ENCODE peak calls at places on chromosomes 1 and 21, in five cellular contexts. One of them, this sample, is unnamed.

GRCh38 chr1:181778630-181779285 is 282.8 kb downstream of the ZNF648 start:
- DNase-seq in testis: no peak
- DNase-seq in stimulated activated CD8-positive, alpha-beta memory T cell treated with anti-CD3 and anti-CD28 coated beads, Interleukin-12 subunit alpha, Interleukin-12 subunit beta, amount 100 ng/mL, for 1 hour: no peak
- DNase-seq in heart left ventricle: no peak
- DNase-seq in dorsolateral prefrontal cortex: no peak
- DNase-seq in this sample: no peak

GRCh38 chr1:183000563-183000962 is 22.7 kb upstream of the LAMC1 start:
- DNase-seq in testis: no peak
- DNase-seq in stimulated activated CD8-positive, alpha-beta memory T cell treated with anti-CD3 and anti-CD28 coated beads, Interleukin-12 subunit alpha, Interleukin-12 subunit beta, amount 100 ng/mL, for 1 hour: no peak
- DNase-seq in heart left ventricle: no peak
- DNase-seq in dorsolateral prefrontal cortex: no peak
- DNase-seq in this sample: no peak

GRCh38 chr1:37575692-37576091 is 19.0 kb downstream of the DNALI1 start:
- DNase-seq in testis: no peak
- DNase-seq in stimulated activated CD8-positive, alpha-beta memory T cell treated with anti-CD3 and anti-CD28 coated beads, Interleukin-12 subunit alpha, Interleukin-12 subunit beta, amount 100 ng/mL, for 1 hour: no peak
- DNase-seq in heart left ventricle: no peak
- DNase-seq in dorsolateral prefrontal cortex: no peak
- DNase-seq in this sample: no peak

GRCh38 chr21:35427320-35428040 is 378.4 kb upstream of the RUNX1 start:
- DNase-seq in testis: peak
- DNase-seq in stimulated activated CD8-positive, alpha-beta memory T cell treated with anti-CD3 and anti-CD28 coated beads, Interleukin-12 subunit alpha, Interleukin-12 subunit beta, amount 100 ng/mL, for 1 hour: no peak
- DNase-seq in heart left ventricle: peak
- DNase-seq in dorsolateral prefrontal cortex: no peak
- DNase-seq in this sample: no peak

GRCh38 chr1:41623736-41624135 is 139.3 kb upstream of the EDN2 start:
- DNase-seq in testis: no peak
- DNase-seq in stimulated activated CD8-positive, alpha-beta memory T cell treated with anti-CD3 and anti-CD28 coated beads, Interleukin-12 subunit alpha, Interleukin-12 subunit beta, amount 100 ng/mL, for 1 hour: no peak
- DNase-seq in heart left ventricle: no peak
- DNase-seq in dorsolateral prefrontal cortex: no peak
- DNase-seq in this sample: peak

GRCh38 chr21:31258073-31258472 is 86.0 kb downstream of the TIAM1 start:
- DNase-seq in testis: no peak
- DNase-seq in stimulated activated CD8-positive, alpha-beta memory T cell treated with anti-CD3 and anti-CD28 coated beads, Interleukin-12 subunit alpha, Interleukin-12 subunit beta, amount 100 ng/mL, for 1 hour: no peak
- DNase-seq in heart left ventricle: no peak
- DNase-seq in dorsolateral prefrontal cortex: no peak
- DNase-seq in this sample: no peak

GRCh38 chr1:75672108-75672507 is 52.4 kb upstream of the ACADM start:
- DNase-seq in testis: no peak
- DNase-seq in stimulated activated CD8-positive, alpha-beta memory T cell treated with anti-CD3 and anti-CD28 coated beads, Interleukin-12 subunit alpha, Interleukin-12 subunit beta, amount 100 ng/mL, for 1 hour: no peak
- DNase-seq in heart left ventricle: no peak
- DNase-seq in dorsolateral prefrontal cortex: no peak
- DNase-seq in this sample: no peak

GRCh38 chr1:78892251-78892650 is 114.3 kb downstream of the ADGRL4 start:
- DNase-seq in testis: no peak
- DNase-seq in stimulated activated CD8-positive, alpha-beta memory T cell treated with anti-CD3 and anti-CD28 coated beads, Interleukin-12 subunit alpha, Interleukin-12 subunit beta, amount 100 ng/mL, for 1 hour: no peak
- DNase-seq in heart left ventricle: no peak
- DNase-seq in dorsolateral prefrontal cortex: no peak
- DNase-seq in this sample: no peak

GRCh38 chr1:232473319-232473718 is 156.6 kb downstream of the SIPA1L2 start:
- DNase-seq in testis: no peak
- DNase-seq in stimulated activated CD8-positive, alpha-beta memory T cell treated with anti-CD3 and anti-CD28 coated beads, Interleukin-12 subunit alpha, Interleukin-12 subunit beta, amount 100 ng/mL, for 1 hour: no peak
- DNase-seq in heart left ventricle: no peak
- DNase-seq in dorsolateral prefrontal cortex: no peak
- DNase-seq in this sample: no peak

GRCh38 chr1:150576794-150577556 is 2.4 kb downstream of the MCL1 start:
- DNase-seq in testis: no peak
- DNase-seq in stimulated activated CD8-positive, alpha-beta memory T cell treated with anti-CD3 and anti-CD28 coated beads, Interleukin-12 subunit alpha, Interleukin-12 subunit beta, amount 100 ng/mL, for 1 hour: no peak
- DNase-seq in heart left ventricle: no peak
- DNase-seq in dorsolateral prefrontal cortex: no peak
- DNase-seq in this sample: no peak

GRCh38 chr1:52904590-52905375 is 16.8 kb downstream of the ECHDC2 start:
- DNase-seq in testis: no peak
- DNase-seq in stimulated activated CD8-positive, alpha-beta memory T cell treated with anti-CD3 and anti-CD28 coated beads, Interleukin-12 subunit alpha, Interleukin-12 subunit beta, amount 100 ng/mL, for 1 hour: no peak
- DNase-seq in heart left ventricle: peak
- DNase-seq in dorsolateral prefrontal cortex: no peak
- DNase-seq in this sample: no peak

GRCh38 chr1:97943354-97943753 is 22.5 kb upstream of the DPYD start:
- DNase-seq in testis: no peak
- DNase-seq in stimulated activated CD8-positive, alpha-beta memory T cell treated with anti-CD3 and anti-CD28 coated beads, Interleukin-12 subunit alpha, Interleukin-12 subunit beta, amount 100 ng/mL, for 1 hour: no peak
- DNase-seq in heart left ventricle: no peak
- DNase-seq in dorsolateral prefrontal cortex: no peak
- DNase-seq in this sample: no peak

GRCh38 chr1:244874974-244875579 is 10.7 kb upstream of the HNRNPU start:
- DNase-seq in testis: no peak
- DNase-seq in stimulated activated CD8-positive, alpha-beta memory T cell treated with anti-CD3 and anti-CD28 coated beads, Interleukin-12 subunit alpha, Interleukin-12 subunit beta, amount 100 ng/mL, for 1 hour: no peak
- DNase-seq in heart left ventricle: no peak
- DNase-seq in dorsolateral prefrontal cortex: no peak
- DNase-seq in this sample: no peak

This sample was measured in type B pancreatic cell.